ENCODE peak calls at places on chromosomes 6 and 20, in ten cellular contexts. G is glutamatergic neuron, A is nephron progenitor cell, I is endothelial cell, Q is WTC11, X is Caco-2, C is RWPE1, B is HFFc6, D is cardiac fibroblast, S is Calu3. R is an unnamed sample.

GRCh38 chr6:53436904-53437303 is 88.2 kb upstream of the ELOVL5 start:
- DNase-seq in G (no peak), A (no peak), I (no peak), Q (no peak), X (no peak), C (no peak), B (no peak), D (peak; percentile 35), S (no peak), R (no peak)

GRCh38 chr6:3324262-3324942 is 65.7 kb downstream of the PSMG4 start:
- DNase-seq in G (no peak), A (no peak), I (peak; percentile 23), Q (no peak), X (no peak), C (peak; percentile 60), B (peak; percentile 50), D (peak; percentile 81), S (no peak), R (peak; percentile 28)

GRCh38 chr6:151847064-151847463 is 39.6 kb downstream of the ESR1 start:
- DNase-seq in G (no peak), A (peak; percentile 71), I (peak; percentile 59), Q (peak; percentile 56), X (peak; percentile 63), C (peak; percentile 28), B (no peak), D (peak; percentile 59), S (peak; percentile 27), R (no peak)

GRCh38 chr6:19269341-19269898 is 567.8 kb upstream of the ID4 start:
- DNase-seq in G (no peak), A (no peak), I (no peak), Q (no peak), X (no peak), C (no peak), B (no peak), D (no peak), S (no peak), R (no peak)

GRCh38 chr20:62772994-62773858 is 23.0 kb upstream of the MRGBP start:
- DNase-seq in G (no peak), A (no peak), I (no peak), Q (no peak), X (no peak), C (peak; percentile 89), B (no peak), D (peak; percentile 78), S (no peak), R (peak; percentile 44)

GRCh38 chr6:110542311-110543024 is 66.1 kb upstream of the SLC22A16 start:
- DNase-seq in G (no peak), A (no peak), I (no peak), Q (no peak), X (no peak), C (no peak), B (peak; percentile 14), D (peak; percentile 58), S (no peak), R (no peak)

GRCh38 chr20:14288341-14289330 is 48.8 kb downstream of the FLRT3 start:
- DNase-seq in G (no peak), A (no peak), I (no peak), Q (no peak), X (no peak), C (peak; percentile 90), B (no peak), D (no peak), S (peak; percentile 9), R (no peak)

GRCh38 chr6:169893624-169894023 is 142.2 kb downstream of the ERMARD start:
- DNase-seq in G (no peak), A (no peak), I (no peak), Q (no peak), X (no peak), C (no peak), B (no peak), D (no peak), S (no peak), R (no peak)

GRCh38 chr6:118970866-118971265 is 35.9 kb upstream of the MCM9 start:
- DNase-seq in G (no peak), A (no peak), I (no peak), Q (no peak), X (no peak), C (no peak), B (no peak), D (no peak), S (no peak), R (no peak)

GRCh38 chr6:118965843-118966242 is 30.9 kb upstream of the MCM9 start:
- DNase-seq in G (no peak), A (no peak), I (no peak), Q (no peak), X (no peak), C (no peak), B (no peak), D (no peak), S (no peak), R (no peak)

GRCh38 chr6:118965354-118965753 is 30.4 kb upstream of the MCM9 start:
- DNase-seq in G (no peak), A (no peak), I (no peak), Q (no peak), X (peak; percentile 8), C (no peak), B (no peak), D (no peak), S (no peak), R (no peak)

GRCh38 chr6:118967239-118967638 is 32.3 kb upstream of the MCM9 start:
- DNase-seq in G (no peak), A (no peak), I (no peak), Q (no peak), X (no peak), C (no peak), B (no peak), D (no peak), S (no peak), R (no peak)

DNA sequence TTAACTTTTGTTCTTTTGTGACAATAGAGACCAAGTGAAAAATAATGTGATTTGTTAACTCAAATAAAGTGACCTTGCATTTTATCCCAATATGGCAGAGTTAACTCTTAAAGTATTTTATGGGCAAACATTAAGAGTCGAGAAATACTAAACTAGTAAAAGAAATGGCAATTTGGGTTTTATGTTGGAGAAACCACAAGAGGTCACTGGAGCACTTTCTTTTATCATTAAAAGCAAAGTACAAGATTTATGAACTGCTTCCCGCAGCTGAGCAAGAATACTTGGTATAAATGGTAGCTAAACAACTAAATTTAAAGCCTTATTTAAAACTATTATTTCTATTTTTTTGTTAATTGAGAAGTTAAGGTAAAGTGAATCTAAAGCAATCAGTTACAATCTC is 33.5 kb upstream of the MCM9 start:
- DNase-seq in G (no peak), A (no peak), I (no peak), Q (no peak), X (peak; percentile 12), C (no peak), B (peak; percentile 6), D (peak; percentile 56), S (no peak), R (no peak)
- TF ChIP-seq CTCF in G (peak; percentile 20), A (peak; percentile 31), I (no peak), Q (no peak), X (peak; percentile 29), C (peak; percentile 50), B (peak; percentile 59), D (no peak), S (no peak), R (peak; percentile 30)

GRCh38 chr6:17233531-17233930 is 47.6 kb upstream of the RBM24 start:
- DNase-seq in G (no peak), A (no peak), I (no peak), Q (no peak), X (no peak), C (peak; percentile 67), B (peak; percentile 25), D (no peak), S (no peak), R (no peak)

GRCh38 chr6:17242087-17242486 is 39.1 kb upstream of the RBM24 start:
- DNase-seq in G (no peak), A (no peak), I (no peak), Q (no peak), X (no peak), C (no peak), B (no peak), D (no peak), S (no peak), R (no peak)

GRCh38 chr6:17240803-17241500 is 40.2 kb upstream of the RBM24 start:
- DNase-seq in G (no peak), A (no peak), I (no peak), Q (no peak), X (no peak), C (no peak), B (no peak), D (no peak), S (no peak), R (no peak)

GRCh38 chr6:17237246-17237645 is 43.9 kb upstream of the RBM24 start:
- DNase-seq in G (no peak), A (no peak), I (no peak), Q (no peak), X (no peak), C (no peak), B (no peak), D (no peak), S (no peak), R (no peak)

GRCh38 chr6:17239260-17239659 is 41.9 kb upstream of the RBM24 start:
- DNase-seq in G (no peak), A (no peak), I (no peak), Q (no peak), X (no peak), C (no peak), B (no peak), D (no peak), S (no peak), R (no peak)
- TF ChIP-seq CTCF in G (no peak), A (no peak), I (no peak), Q (no peak), X (no peak), C (no peak), B (no peak), D (no peak), S (no peak), R (no peak)

DNA sequence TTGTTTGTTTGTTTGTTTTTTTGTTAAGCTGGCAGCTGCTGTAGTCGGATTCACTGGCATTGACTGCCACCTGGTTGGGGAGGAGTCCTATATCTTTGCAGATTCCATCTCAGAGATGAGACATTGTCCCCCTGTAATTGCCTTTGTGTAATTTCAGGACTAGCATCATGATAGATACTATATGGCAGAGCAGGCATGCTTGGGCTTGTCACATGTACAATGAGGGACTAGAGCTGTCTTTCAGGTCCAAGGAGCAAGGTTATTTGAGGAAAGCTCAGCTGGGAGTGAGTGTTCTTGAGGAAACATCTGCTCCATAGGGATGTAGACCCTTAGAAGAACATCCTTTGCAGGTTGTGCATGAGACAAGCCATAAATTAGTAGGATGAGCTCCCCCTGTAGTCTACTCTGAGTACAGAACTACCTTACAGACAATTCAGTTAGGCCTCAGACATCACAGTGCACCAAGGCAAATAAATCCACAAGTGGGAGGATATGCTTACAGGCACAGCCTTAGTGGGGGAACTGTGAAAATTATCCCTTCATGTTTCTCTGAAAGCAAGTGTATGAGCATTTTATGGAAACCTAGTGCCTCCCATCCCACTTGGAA is 62.1 kb downstream of the BMP2 start:
- DNase-seq in G (no peak), A (no peak), I (no peak), Q (no peak), X (peak; percentile 11), C (no peak), B (no peak), D (peak; percentile 7), S (no peak), R (no peak)
- TF ChIP-seq CTCF in G (no peak), A (no peak), I (no peak), Q (peak; percentile 25), X (no peak), C (no peak), B (no peak), D (peak; percentile 32), S (no peak), R (peak; percentile 24)

GRCh38 chr20:38728237-38728761 is 4.0 kb downstream of the SLC32A1 start:
- DNase-seq in G (no peak), A (peak; percentile 57), I (peak; percentile 13), Q (peak; percentile 46), X (no peak), C (no peak), B (no peak), D (no peak), S (no peak), R (no peak)

GRCh38 chr20:38727602-38728236 is 3.4 kb downstream of the SLC32A1 start:
- DNase-seq in G (peak; percentile 33), A (no peak), I (no peak), Q (no peak), X (no peak), C (no peak), B (no peak), D (no peak), S (no peak), R (no peak)

GRCh38 chr20:38725959-38726848 is 1.9 kb downstream of the SLC32A1 start:
- DNase-seq in G (peak; percentile 91), A (peak; percentile 86), I (peak; percentile 92), Q (peak; percentile 94), X (peak; percentile 74), C (peak; percentile 69), B (no peak), D (peak; percentile 47), S (peak; percentile 72), R (no peak)

GRCh38 chr20:38725458-38725958 is 1.2 kb downstream of the SLC32A1 start:
- DNase-seq in G (no peak), A (no peak), I (no peak), Q (no peak), X (no peak), C (no peak), B (no peak), D (no peak), S (no peak), R (no peak)

GRCh38 chr20:38726849-38727601 is 2.7 kb downstream of the SLC32A1 start:
- DNase-seq in G (peak; percentile 88), A (peak; percentile 93), I (peak; percentile 94), Q (peak; percentile 98), X (peak; percentile 48), C (no peak), B (no peak), D (no peak), S (peak; percentile 39), R (no peak)
- TF ChIP-seq CTCF in G (peak; percentile 47), A (peak; percentile 60), I (peak; percentile 52), Q (peak; percentile 72), X (no peak), C (peak; percentile 19), B (peak; percentile 35), D (peak; percentile 19), S (peak; percentile 17), R (no peak)